ENCODE peak calls at places on chromosomes 16 and 17, in eight cellular contexts. One of them, this sample, is unnamed. For H4K20me1 and H3K4me1, the result is how much of the 10 kb centered on the place peaks cover.

GRCh38 chr16:30567160-30567990 is 4.1 kb downstream of the ZNF688 start:
- DNase-seq in hepatocyte: no peak
- DNase-seq in MM.1S: no peak
- DNase-seq in HepG2: no peak
- DNase-seq in mammary epithelial cell: peak
- DNase-seq in neural progenitor cell: no peak
- DNase-seq in GM23338: no peak
- DNase-seq in fibroblast of lung: no peak
- DNase-seq in this sample: no peak

GRCh38 chr16:75288596-75289120 is 37.2 kb upstream of the BCAR1 start:
- DNase-seq in hepatocyte: no peak
- DNase-seq in MM.1S: no peak
- DNase-seq in HepG2: no peak
- DNase-seq in mammary epithelial cell: no peak
- DNase-seq in neural progenitor cell: no peak
- DNase-seq in GM23338: no peak
- DNase-seq in fibroblast of lung: no peak
- DNase-seq in this sample: no peak

GRCh38 chr17:66677201-66677981 is 157.5 kb upstream of the CACNG5 start:
- DNase-seq in hepatocyte: no peak
- DNase-seq in MM.1S: no peak
- DNase-seq in HepG2: no peak
- DNase-seq in mammary epithelial cell: peak
- DNase-seq in neural progenitor cell: no peak
- DNase-seq in GM23338: no peak
- DNase-seq in fibroblast of lung: peak
- DNase-seq in this sample: peak

GRCh38 chr17:79664925-79665738 is 54.3 kb upstream of the RBFOX3 start:
- DNase-seq in hepatocyte: peak
- DNase-seq in MM.1S: no peak
- DNase-seq in HepG2: no peak
- DNase-seq in mammary epithelial cell: peak
- DNase-seq in neural progenitor cell: peak
- DNase-seq in GM23338: peak
- DNase-seq in fibroblast of lung: peak
- DNase-seq in this sample: no peak

GRCh38 chr17:63405741-63406261 is 40.3 kb downstream of the CYB561 start:
- DNase-seq in hepatocyte: peak
- DNase-seq in MM.1S: peak
- DNase-seq in HepG2: peak
- DNase-seq in mammary epithelial cell: peak
- DNase-seq in neural progenitor cell: peak
- DNase-seq in GM23338: peak
- DNase-seq in fibroblast of lung: peak
- DNase-seq in this sample: peak

GRCh38 chr16:2150418-2151187 is 2.2 kb downstream of the RAB26 start:
- DNase-seq in hepatocyte: no peak
- DNase-seq in MM.1S: no peak
- DNase-seq in HepG2: peak
- DNase-seq in mammary epithelial cell: peak
- DNase-seq in neural progenitor cell: peak
- DNase-seq in GM23338: peak
- DNase-seq in fibroblast of lung: peak
- DNase-seq in this sample: no peak

GRCh38 chr17:42518755-42519545 is 17.1 kb upstream of the NAGLU start:
- DNase-seq in hepatocyte: peak
- DNase-seq in MM.1S: no peak
- DNase-seq in HepG2: peak
- DNase-seq in mammary epithelial cell: no peak
- DNase-seq in neural progenitor cell: no peak
- DNase-seq in GM23338: no peak
- DNase-seq in fibroblast of lung: peak
- DNase-seq in this sample: no peak

GRCh38 chr16:50310308-50311133 is 44.2 kb downstream of the ADCY7 start:
- DNase-seq in hepatocyte: peak
- DNase-seq in MM.1S: no peak
- DNase-seq in HepG2: peak
- DNase-seq in mammary epithelial cell: no peak
- DNase-seq in neural progenitor cell: no peak
- DNase-seq in GM23338: no peak
- DNase-seq in fibroblast of lung: no peak
- DNase-seq in this sample: no peak

GRCh38 chr16:25143898-25144297 is 32.4 kb downstream of the LCMT1 start:
- DNase-seq in hepatocyte: no peak
- DNase-seq in MM.1S: no peak
- DNase-seq in HepG2: no peak
- DNase-seq in mammary epithelial cell: no peak
- DNase-seq in neural progenitor cell: peak
- DNase-seq in GM23338: peak
- DNase-seq in fibroblast of lung: no peak
- DNase-seq in this sample: no peak

GRCh38 chr17:6109541-6109940 is 39.4 kb downstream of the WSCD1 start:
- DNase-seq in hepatocyte: no peak
- DNase-seq in MM.1S: no peak
- DNase-seq in HepG2: no peak
- DNase-seq in mammary epithelial cell: no peak
- DNase-seq in neural progenitor cell: no peak
- DNase-seq in GM23338: no peak
- DNase-seq in fibroblast of lung: no peak
- DNase-seq in this sample: no peak

GRCh38 chr16:77963185-77964044 is 58.9 kb upstream of the CLEC3A start:
- DNase-seq in hepatocyte: peak
- DNase-seq in MM.1S: no peak
- DNase-seq in HepG2: no peak
- DNase-seq in mammary epithelial cell: no peak
- DNase-seq in neural progenitor cell: peak
- DNase-seq in GM23338: peak
- DNase-seq in fibroblast of lung: no peak
- DNase-seq in this sample: no peak

GRCh38 chr17:39665642-39666221 is 583 bp downstream of the TCAP start:
- DNase-seq in hepatocyte: no peak
- DNase-seq in MM.1S: no peak
- DNase-seq in HepG2: no peak
- DNase-seq in mammary epithelial cell: no peak
- DNase-seq in neural progenitor cell: peak
- DNase-seq in GM23338: no peak
- DNase-seq in fibroblast of lung: no peak
- DNase-seq in this sample: no peak

GRCh38 chr17:15516150-15516549 is 47.1 kb downstream of the TVP23C start:
- DNase-seq in hepatocyte: no peak
- DNase-seq in MM.1S: no peak
- DNase-seq in HepG2: no peak
- DNase-seq in mammary epithelial cell: peak
- DNase-seq in neural progenitor cell: no peak
- DNase-seq in GM23338: no peak
- DNase-seq in fibroblast of lung: peak
- DNase-seq in this sample: no peak

GRCh38 chr17:4087911-4088693 is 54.7 kb downstream of the ZZEF1 start:
- DNase-seq in hepatocyte: no peak
- DNase-seq in MM.1S: no peak
- DNase-seq in HepG2: no peak
- DNase-seq in mammary epithelial cell: peak
- DNase-seq in neural progenitor cell: no peak
- DNase-seq in GM23338: no peak
- DNase-seq in fibroblast of lung: no peak
- DNase-seq in this sample: no peak

GRCh38 chr16:726438-727290 is at the start of the genes CCDC78 and HAGHL:
- DNase-seq in hepatocyte: peak
- DNase-seq in MM.1S: peak
- DNase-seq in HepG2: no peak
- DNase-seq in mammary epithelial cell: no peak
- DNase-seq in neural progenitor cell: peak
- DNase-seq in GM23338: peak
- DNase-seq in fibroblast of lung: peak
- DNase-seq in this sample: no peak

GRCh38 chr17:37358098-37358829 is 17.5 kb upstream of the C17orf78 start:
- DNase-seq in hepatocyte: peak
- DNase-seq in MM.1S: peak
- DNase-seq in HepG2: peak
- DNase-seq in mammary epithelial cell: peak
- DNase-seq in neural progenitor cell: peak
- DNase-seq in GM23338: peak
- DNase-seq in fibroblast of lung: peak
- DNase-seq in this sample: no peak

DNA sequence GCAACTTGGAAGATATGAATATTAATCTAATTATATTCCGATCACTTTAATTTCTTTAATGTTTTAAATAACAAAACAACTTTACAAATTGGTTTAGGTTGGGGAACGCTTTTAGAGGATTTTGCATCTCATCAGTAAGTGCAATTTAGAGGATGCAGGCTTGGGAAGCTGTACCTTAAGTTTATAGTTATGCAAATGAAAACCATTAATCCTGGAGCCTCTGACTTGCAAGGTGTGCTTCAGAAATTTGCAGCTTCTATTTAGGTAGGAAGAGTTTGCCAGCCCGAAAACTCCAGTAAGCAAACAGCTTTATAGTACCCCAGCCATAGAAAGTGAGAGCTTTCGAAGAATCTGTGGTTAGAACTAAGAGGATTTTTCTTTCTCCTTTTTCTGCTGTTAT is 547.0 kb downstream of the MAF start:
- DNase-seq in hepatocyte: no peak
- DNase-seq in MM.1S: no peak
- DNase-seq in HepG2: no peak
- DNase-seq in mammary epithelial cell: no peak
- DNase-seq in neural progenitor cell: no peak
- DNase-seq in GM23338: peak
- DNase-seq in fibroblast of lung: no peak
- DNase-seq in this sample: no peak
- H4K20me1 ChIP-seq in hepatocyte: under half
- H4K20me1 ChIP-seq in MM.1S: under half
- H4K20me1 ChIP-seq in HepG2: under half
- H4K20me1 ChIP-seq in mammary epithelial cell: under half
- H4K20me1 ChIP-seq in neural progenitor cell: under half
- H4K20me1 ChIP-seq in GM23338: under half
- H4K20me1 ChIP-seq in fibroblast of lung: under half
- H4K20me1 ChIP-seq in this sample: under half

GRCh38 chr17:7292729-7293128 is 1.7 kb downstream of the YBX2 start:
- DNase-seq in hepatocyte: peak
- DNase-seq in MM.1S: no peak
- DNase-seq in HepG2: no peak
- DNase-seq in mammary epithelial cell: no peak
- DNase-seq in neural progenitor cell: no peak
- DNase-seq in GM23338: no peak
- DNase-seq in fibroblast of lung: no peak
- DNase-seq in this sample: no peak

GRCh38 chr17:7290166-7290565 is 4.3 kb downstream of the YBX2 start:
- DNase-seq in hepatocyte: no peak
- DNase-seq in MM.1S: no peak
- DNase-seq in HepG2: no peak
- DNase-seq in mammary epithelial cell: no peak
- DNase-seq in neural progenitor cell: no peak
- DNase-seq in GM23338: no peak
- DNase-seq in fibroblast of lung: no peak
- DNase-seq in this sample: no peak

GRCh38 chr17:7292194-7292593 is 2.2 kb downstream of the YBX2 start:
- DNase-seq in hepatocyte: no peak
- DNase-seq in MM.1S: no peak
- DNase-seq in HepG2: no peak
- DNase-seq in mammary epithelial cell: no peak
- DNase-seq in neural progenitor cell: no peak
- DNase-seq in GM23338: no peak
- DNase-seq in fibroblast of lung: no peak
- DNase-seq in this sample: no peak

GRCh38 chr17:7289256-7290032 is 5.0 kb downstream of the YBX2 start:
- DNase-seq in hepatocyte: no peak
- DNase-seq in MM.1S: no peak
- DNase-seq in HepG2: no peak
- DNase-seq in mammary epithelial cell: no peak
- DNase-seq in neural progenitor cell: no peak
- DNase-seq in GM23338: no peak
- DNase-seq in fibroblast of lung: no peak
- DNase-seq in this sample: no peak

DNA sequence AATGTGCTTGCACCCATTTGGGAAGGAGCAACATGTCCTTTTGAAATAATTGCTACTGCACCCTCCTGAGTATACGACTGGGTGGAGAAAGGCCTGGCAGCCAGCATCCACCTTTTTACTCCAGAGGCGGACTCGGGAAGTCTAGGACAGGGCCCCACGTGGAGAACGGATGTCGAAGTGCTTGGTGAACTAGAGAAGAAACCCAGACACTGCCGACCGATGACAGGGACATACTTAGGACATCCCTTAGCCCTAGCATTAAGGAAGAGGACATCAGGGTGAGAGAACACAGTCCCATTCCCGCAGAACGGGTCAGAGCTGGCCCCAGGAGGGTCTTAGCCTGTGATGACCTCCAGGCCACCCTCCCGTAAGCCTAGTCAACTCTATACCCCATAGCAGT is 3.8 kb downstream of the YBX2 start:
- DNase-seq in hepatocyte: no peak
- DNase-seq in MM.1S: no peak
- DNase-seq in HepG2: no peak
- DNase-seq in mammary epithelial cell: no peak
- DNase-seq in neural progenitor cell: no peak
- DNase-seq in GM23338: no peak
- DNase-seq in fibroblast of lung: no peak
- DNase-seq in this sample: no peak
- H3K4me1 ChIP-seq in hepatocyte: under half
- H3K4me1 ChIP-seq in MM.1S: under half
- H3K4me1 ChIP-seq in HepG2: under half
- H3K4me1 ChIP-seq in mammary epithelial cell: under half
- H3K4me1 ChIP-seq in neural progenitor cell: under half
- H3K4me1 ChIP-seq in GM23338: under half
- H3K4me1 ChIP-seq in fibroblast of lung: under half
- H3K4me1 ChIP-seq in this sample: under half

GRCh38 chr17:27747462-27748359 is 52.6 kb downstream of the NOS2 start:
- DNase-seq in hepatocyte: no peak
- DNase-seq in MM.1S: no peak
- DNase-seq in HepG2: no peak
- DNase-seq in mammary epithelial cell: no peak
- DNase-seq in neural progenitor cell: peak
- DNase-seq in GM23338: peak
- DNase-seq in fibroblast of lung: no peak
- DNase-seq in this sample: no peak
- TF ChIP-seq CTCF in hepatocyte: peak
- TF ChIP-seq CTCF in MM.1S: peak
- TF ChIP-seq CTCF in HepG2: peak
- TF ChIP-seq CTCF in mammary epithelial cell: peak
- TF ChIP-seq CTCF in neural progenitor cell: peak
- TF ChIP-seq CTCF in GM23338: peak
- TF ChIP-seq CTCF in fibroblast of lung: peak
- TF ChIP-seq CTCF in this sample: peak

DNA sequence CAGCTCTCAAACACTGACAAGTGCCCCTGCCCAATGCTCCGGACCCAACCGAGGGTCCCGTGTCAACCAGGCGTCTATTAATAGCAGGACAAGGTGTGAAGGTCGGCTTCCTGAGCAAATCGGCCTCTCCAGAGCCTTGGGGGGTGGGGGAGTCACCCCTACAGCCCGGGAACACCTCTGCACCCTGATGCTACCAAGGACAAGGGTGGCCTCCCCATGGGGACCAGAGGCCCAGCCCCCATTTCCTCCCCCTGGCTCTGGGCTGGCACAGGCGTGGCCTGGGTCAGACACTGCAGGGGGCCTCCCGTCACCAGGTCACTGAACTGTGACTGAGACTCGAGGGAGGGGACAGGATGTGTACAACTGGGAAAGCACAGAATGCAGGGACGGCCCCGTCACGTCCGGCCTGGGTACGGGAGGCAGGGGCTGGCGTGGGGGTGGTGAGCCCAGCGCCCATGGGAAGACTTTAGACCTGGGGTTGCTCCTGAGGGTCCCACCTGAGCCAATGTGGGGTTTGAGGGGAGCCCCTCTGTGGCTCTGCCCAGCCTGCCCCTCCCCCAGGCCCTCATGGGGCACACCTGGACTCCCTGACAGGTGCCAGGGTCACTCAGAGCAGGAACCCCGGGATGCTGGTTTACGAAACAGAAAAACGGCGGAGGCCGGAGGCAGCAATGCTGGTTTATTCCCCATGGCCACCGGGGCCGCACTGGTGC is 579 bp upstream of the CYBA start:
- DNase-seq in hepatocyte: peak
- DNase-seq in MM.1S: peak
- DNase-seq in HepG2: peak
- DNase-seq in mammary epithelial cell: no peak
- DNase-seq in neural progenitor cell: peak
- DNase-seq in GM23338: peak
- DNase-seq in fibroblast of lung: no peak
- DNase-seq in this sample: no peak
- H4K20me1 ChIP-seq in hepatocyte: under half
- H4K20me1 ChIP-seq in MM.1S: under half
- H4K20me1 ChIP-seq in HepG2: under half
- H4K20me1 ChIP-seq in mammary epithelial cell: under half
- H4K20me1 ChIP-seq in neural progenitor cell: under half
- H4K20me1 ChIP-seq in GM23338: under half
- H4K20me1 ChIP-seq in fibroblast of lung: under half
- H4K20me1 ChIP-seq in this sample: under half